ENCODE peak calls at places on chromosomes 7 and 10, in five cellular contexts. One of them, this sample, is unnamed.

GRCh38 chr7:155190608-155191536 is 106.8 kb upstream of the INSIG1 start:
- DNase-seq in ovary: no peak
- DNase-seq in cerebellar cortex: peak; percentile 38
- DNase-seq in fibroblast of mammary gland: no peak
- DNase-seq in type B pancreatic cell: no peak
- DNase-seq in this sample: peak; percentile 65

GRCh38 chr10:126902157-126902556 is 3.1 kb upstream of the DOCK1 start:
- DNase-seq in ovary: no peak
- DNase-seq in cerebellar cortex: no peak
- DNase-seq in fibroblast of mammary gland: peak; percentile 80
- DNase-seq in type B pancreatic cell: no peak
- DNase-seq in this sample: no peak

GRCh38 chr10:2700626-2701305 is 366.6 kb upstream of the PFKP start:
- DNase-seq in ovary: no peak
- DNase-seq in cerebellar cortex: no peak
- DNase-seq in fibroblast of mammary gland: no peak
- DNase-seq in type B pancreatic cell: no peak
- DNase-seq in this sample: no peak

GRCh38 chr7:158106272-158106671 is 481.4 kb downstream of the PTPRN2 start:
- DNase-seq in ovary: no peak
- DNase-seq in cerebellar cortex: no peak
- DNase-seq in fibroblast of mammary gland: no peak
- DNase-seq in type B pancreatic cell: no peak
- DNase-seq in this sample: no peak

GRCh38 chr7:25859412-25859704 is 292.6 kb upstream of the NFE2L3 start:
- DNase-seq in ovary: no peak
- DNase-seq in cerebellar cortex: no peak
- DNase-seq in fibroblast of mammary gland: no peak
- DNase-seq in type B pancreatic cell: no peak
- DNase-seq in this sample: no peak

GRCh38 chr10:47249881-47250280 is 50.1 kb upstream of the GDF10 start:
- DNase-seq in ovary: no peak
- DNase-seq in cerebellar cortex: no peak
- DNase-seq in fibroblast of mammary gland: no peak
- DNase-seq in type B pancreatic cell: peak; percentile 45
- DNase-seq in this sample: peak; percentile 56

GRCh38 chr10:82874671-82875070 is 999.7 kb downstream of the NRG3 start:
- DNase-seq in ovary: no peak
- DNase-seq in cerebellar cortex: no peak
- DNase-seq in fibroblast of mammary gland: peak; percentile 38
- DNase-seq in type B pancreatic cell: no peak
- DNase-seq in this sample: no peak

GRCh38 chr10:107529350-107529749 is 364.8 kb upstream of the SORCS1 start:
- DNase-seq in ovary: no peak
- DNase-seq in cerebellar cortex: no peak
- DNase-seq in fibroblast of mammary gland: no peak
- DNase-seq in type B pancreatic cell: no peak
- DNase-seq in this sample: no peak

GRCh38 chr7:5776894-5777645 is 4.4 kb downstream of the RNF216 start:
- DNase-seq in ovary: no peak
- DNase-seq in cerebellar cortex: no peak
- DNase-seq in fibroblast of mammary gland: no peak
- DNase-seq in type B pancreatic cell: no peak
- DNase-seq in this sample: no peak

GRCh38 chr7:155505422-155505793 is 41.0 kb downstream of the CNPY1 start:
- DNase-seq in ovary: no peak
- DNase-seq in cerebellar cortex: peak; percentile 63
- DNase-seq in fibroblast of mammary gland: no peak
- DNase-seq in type B pancreatic cell: no peak
- DNase-seq in this sample: no peak

GRCh38 chr7:99111591-99111990 is 32.3 kb downstream of the SMURF1 start:
- DNase-seq in ovary: no peak
- DNase-seq in cerebellar cortex: no peak
- DNase-seq in fibroblast of mammary gland: no peak
- DNase-seq in type B pancreatic cell: no peak
- DNase-seq in this sample: no peak

GRCh38 chr10:97127507-97127906 is 58.3 kb downstream of the SLIT1 start:
- DNase-seq in ovary: no peak
- DNase-seq in cerebellar cortex: no peak
- DNase-seq in fibroblast of mammary gland: no peak
- DNase-seq in type B pancreatic cell: no peak
- DNase-seq in this sample: no peak

GRCh38 chr10:8726666-8727065 is 672.2 kb downstream of the GATA3 start:
- DNase-seq in ovary: no peak
- DNase-seq in cerebellar cortex: no peak
- DNase-seq in fibroblast of mammary gland: no peak
- DNase-seq in type B pancreatic cell: no peak
- DNase-seq in this sample: no peak

GRCh38 chr10:49074836-49075235 is 40.5 kb downstream of the VSTM4 start:
- DNase-seq in ovary: no peak
- DNase-seq in cerebellar cortex: no peak
- DNase-seq in fibroblast of mammary gland: no peak
- DNase-seq in type B pancreatic cell: no peak
- DNase-seq in this sample: no peak

GRCh38 chr10:132808247-132808567 is 22.3 kb upstream of the NKX6-2 start:
- DNase-seq in ovary: no peak
- DNase-seq in cerebellar cortex: no peak
- DNase-seq in fibroblast of mammary gland: no peak
- DNase-seq in type B pancreatic cell: no peak
- DNase-seq in this sample: no peak

GRCh38 chr10:119206603-119207366 is 586 bp upstream of the GRK5 start:
- DNase-seq in ovary: peak; percentile 80
- DNase-seq in cerebellar cortex: peak; percentile 47
- DNase-seq in fibroblast of mammary gland: peak; percentile 48
- DNase-seq in type B pancreatic cell: peak; percentile 87
- DNase-seq in this sample: peak; percentile 82

GRCh38 chr10:5855979-5856700 is 33.6 kb downstream of the ANKRD16 start:
- DNase-seq in ovary: no peak
- DNase-seq in cerebellar cortex: no peak
- DNase-seq in fibroblast of mammary gland: no peak
- DNase-seq in type B pancreatic cell: no peak
- DNase-seq in this sample: no peak

GRCh38 chr7:26857534-26858228 is 6.7 kb downstream of the SKAP2 start:
- DNase-seq in ovary: peak; percentile 25
- DNase-seq in cerebellar cortex: peak; percentile 56
- DNase-seq in fibroblast of mammary gland: peak; percentile 51
- DNase-seq in type B pancreatic cell: peak; percentile 71
- DNase-seq in this sample: no peak

GRCh38 chr7:81852701-81853100 is 82.9 kb upstream of the HGF start:
- DNase-seq in ovary: no peak
- DNase-seq in cerebellar cortex: no peak
- DNase-seq in fibroblast of mammary gland: no peak
- DNase-seq in type B pancreatic cell: no peak
- DNase-seq in this sample: no peak

GRCh38 chr7:132836746-132837145 is 245.1 kb downstream of the CHCHD3 start:
- DNase-seq in ovary: no peak
- DNase-seq in cerebellar cortex: no peak
- DNase-seq in fibroblast of mammary gland: peak; percentile 71
- DNase-seq in type B pancreatic cell: no peak
- DNase-seq in this sample: no peak

GRCh38 chr10:79250259-79250658 is 97.0 kb upstream of the PPIF start:
- DNase-seq in ovary: no peak
- DNase-seq in cerebellar cortex: no peak
- DNase-seq in fibroblast of mammary gland: no peak
- DNase-seq in type B pancreatic cell: no peak
- DNase-seq in this sample: no peak

GRCh38 chr10:100346351-100346764 is 675 bp upstream of the SCD start:
- DNase-seq in ovary: peak; percentile 70
- DNase-seq in cerebellar cortex: peak; percentile 68
- DNase-seq in fibroblast of mammary gland: peak; percentile 71
- DNase-seq in type B pancreatic cell: peak; percentile 85
- DNase-seq in this sample: no peak

GRCh38 chr7:20797174-20798080 is 10.7 kb upstream of the SP8 start:
- DNase-seq in ovary: no peak
- DNase-seq in cerebellar cortex: no peak
- DNase-seq in fibroblast of mammary gland: no peak
- DNase-seq in type B pancreatic cell: no peak
- DNase-seq in this sample: no peak

GRCh38 chr10:100826983-100827818 is 81.8 kb downstream of the PAX2 start:
- DNase-seq in ovary: no peak
- DNase-seq in cerebellar cortex: peak; percentile 18
- DNase-seq in fibroblast of mammary gland: no peak
- DNase-seq in type B pancreatic cell: no peak
- DNase-seq in this sample: no peak

GRCh38 chr7:147535619-147536200 is 1054.9 kb upstream of the C7orf33 start:
- DNase-seq in ovary: no peak
- DNase-seq in cerebellar cortex: no peak
- DNase-seq in fibroblast of mammary gland: peak; percentile 70
- DNase-seq in type B pancreatic cell: no peak
- DNase-seq in this sample: no peak

GRCh38 chr7:44881610-44882009 is 3.7 kb downstream of the PURB start:
- DNase-seq in ovary: no peak
- DNase-seq in cerebellar cortex: no peak
- DNase-seq in fibroblast of mammary gland: peak; percentile 76
- DNase-seq in type B pancreatic cell: no peak
- DNase-seq in this sample: no peak

GRCh38 chr7:157432541-157432956 is 95.7 kb downstream of the DNAJB6 start:
- DNase-seq in ovary: no peak
- DNase-seq in cerebellar cortex: no peak
- DNase-seq in fibroblast of mammary gland: peak; percentile 61
- DNase-seq in type B pancreatic cell: no peak
- DNase-seq in this sample: no peak

GRCh38 chr10:98446121-98446655 is 547 bp downstream of the HPS1 start:
- DNase-seq in ovary: peak; percentile 46
- DNase-seq in cerebellar cortex: peak; percentile 62
- DNase-seq in fibroblast of mammary gland: peak; percentile 38
- DNase-seq in type B pancreatic cell: no peak
- DNase-seq in this sample: peak; percentile 82

GRCh38 chr10:121084675-121085070 is 233.5 kb downstream of the WDR11 start:
- DNase-seq in ovary: no peak
- DNase-seq in cerebellar cortex: peak; percentile 37
- DNase-seq in fibroblast of mammary gland: no peak
- DNase-seq in type B pancreatic cell: no peak
- DNase-seq in this sample: no peak

GRCh38 chr7:35334511-35334910 is 80.6 kb upstream of the TBX20 start:
- DNase-seq in ovary: no peak
- DNase-seq in cerebellar cortex: no peak
- DNase-seq in fibroblast of mammary gland: no peak
- DNase-seq in type B pancreatic cell: no peak
- DNase-seq in this sample: no peak

This sample was measured in coronary artery.